ENCODE peak calls at places on chromosomes 11 and 22, in eight cellular contexts. J is heart left ventricle, T is HCT116, Q is Peyer's patch, Y is endothelial cell of umbilical vein, F is ovary, W is erythroblast, A is body of pancreas. S is an unnamed sample.

GRCh38 chr22:39617761-39618757 is 47.5 kb downstream of the CACNA1I start:
- DNase-seq in J (no peak), T (no peak), Q (no peak), Y (no peak), F (no peak), W (no peak), A (no peak), S (no peak)

GRCh38 chr22:49971232-49972162 is 10.9 kb downstream of the PIM3 start:
- DNase-seq in J (peak; percentile 77), T (no peak), Q (peak; percentile 97), Y (no peak), F (peak; percentile 93), W (peak; percentile 77), A (peak; percentile 84), S (peak; percentile 77)

GRCh38 chr11:120424970-120425332 is 86.6 kb upstream of the GRIK4 start:
- DNase-seq in J (no peak), T (no peak), Q (peak; percentile 60), Y (no peak), F (no peak), W (no peak), A (no peak), S (no peak)

GRCh38 chr22:35631597-35631996 is 14.5 kb upstream of the MB start:
- DNase-seq in J (no peak), T (peak; percentile 65), Q (peak; percentile 80), Y (peak; percentile 23), F (peak; percentile 51), W (peak; percentile 61), A (peak; percentile 47), S (no peak)

GRCh38 chr11:3177931-3178330 is 12.8 kb upstream of the OSBPL5 start:
- DNase-seq in J (no peak), T (no peak), Q (no peak), Y (no peak), F (no peak), W (no peak), A (no peak), S (no peak)

GRCh38 chr11:65680192-65680743 is 17.6 kb upstream of the RELA start:
- DNase-seq in J (no peak), T (no peak), Q (no peak), Y (no peak), F (no peak), W (no peak), A (no peak), S (no peak)

GRCh38 chr11:118306556-118306955 is 2.0 kb downstream of the CD3E start:
- DNase-seq in J (no peak), T (no peak), Q (no peak), Y (no peak), F (no peak), W (no peak), A (no peak), S (no peak)

GRCh38 chr22:22125579-22126468 is 118.8 kb upstream of the VPREB1 start:
- DNase-seq in J (no peak), T (no peak), Q (no peak), Y (no peak), F (no peak), W (no peak), A (no peak), S (no peak)

GRCh38 chr11:92759571-92760214 is 209.8 kb upstream of the MTNR1B start:
- DNase-seq in J (no peak), T (no peak), Q (no peak), Y (no peak), F (no peak), W (no peak), A (peak; percentile 13), S (no peak)

GRCh38 chr11:111417766-111418435 is 38.8 kb upstream of the POU2AF1 start:
- DNase-seq in J (peak; percentile 50), T (no peak), Q (no peak), Y (peak; percentile 33), F (peak; percentile 82), W (no peak), A (peak; percentile 54), S (peak; percentile 83)

GRCh38 chr11:42766191-42766590 is 545.6 kb upstream of the API5 start:
- DNase-seq in J (no peak), T (no peak), Q (no peak), Y (no peak), F (no peak), W (no peak), A (no peak), S (no peak)

GRCh38 chr22:47040486-47041145 is 278.2 kb downstream of the TBC1D22A start:
- DNase-seq in J (no peak), T (no peak), Q (peak; percentile 33), Y (no peak), F (no peak), W (no peak), A (no peak), S (no peak)

GRCh38 chr11:106228996-106229395 is 151.5 kb downstream of the AASDHPPT start:
- DNase-seq in J (no peak), T (no peak), Q (no peak), Y (no peak), F (no peak), W (no peak), A (no peak), S (no peak)

GRCh38 chr11:128493570-128493965 is 93.8 kb downstream of the ETS1 start:
- DNase-seq in J (no peak), T (no peak), Q (no peak), Y (no peak), F (no peak), W (no peak), A (no peak), S (no peak)

GRCh38 chr11:70569173-70569890 is 171.0 kb downstream of the CTTN start:
- DNase-seq in J (no peak), T (no peak), Q (no peak), Y (no peak), F (peak; percentile 28), W (no peak), A (no peak), S (no peak)

GRCh38 chr11:63017306-63017974 is 1.8 kb upstream of the SLC22A8 start:
- DNase-seq in J (no peak), T (no peak), Q (no peak), Y (peak; percentile 95), F (no peak), W (no peak), A (no peak), S (peak; percentile 68)

GRCh38 chr11:44744160-44744559 is 17.4 kb downstream of the TSPAN18 start:
- DNase-seq in J (no peak), T (no peak), Q (no peak), Y (no peak), F (no peak), W (no peak), A (no peak), S (no peak)

GRCh38 chr11:96306933-96307747 is 35.9 kb downstream of the MAML2 start:
- DNase-seq in J (peak; percentile 90), T (peak; percentile 95), Q (no peak), Y (peak; percentile 99), F (peak; percentile 52), W (peak; percentile 7), A (peak; percentile 93), S (peak; percentile 92)

GRCh38 chr11:105148241-105148640 is 8.7 kb upstream of the CARD18 start:
- DNase-seq in J (no peak), T (no peak), Q (no peak), Y (no peak), F (no peak), W (no peak), A (no peak), S (no peak)

GRCh38 chr22:19977296-19978243 is 36.0 kb upstream of the TXNRD2 start:
- DNase-seq in J (no peak), T (no peak), Q (no peak), Y (no peak), F (no peak), W (no peak), A (no peak), S (no peak)

GRCh38 chr11:130471731-130472433 is 23.4 kb downstream of the ADAMTS15 start:
- DNase-seq in J (no peak), T (no peak), Q (no peak), Y (no peak), F (no peak), W (no peak), A (no peak), S (no peak)

GRCh38 chr11:114348200-114349191 is 51.8 kb downstream of the C11orf71 start:
- DNase-seq in J (peak; percentile 25), T (peak; percentile 51), Q (no peak), Y (peak; percentile 75), F (no peak), W (peak; percentile 57), A (peak; percentile 59), S (no peak)

GRCh38 chr11:73171762-73172161 is 29.6 kb upstream of the FCHSD2 start:
- DNase-seq in J (no peak), T (no peak), Q (no peak), Y (no peak), F (peak; percentile 7), W (no peak), A (no peak), S (no peak)
- TF ChIP-seq POLR2A in J (no peak), T (no peak), Q (no peak), Y (no peak), F (no peak), W (no peak), A (no peak), S (no peak)

DNA sequence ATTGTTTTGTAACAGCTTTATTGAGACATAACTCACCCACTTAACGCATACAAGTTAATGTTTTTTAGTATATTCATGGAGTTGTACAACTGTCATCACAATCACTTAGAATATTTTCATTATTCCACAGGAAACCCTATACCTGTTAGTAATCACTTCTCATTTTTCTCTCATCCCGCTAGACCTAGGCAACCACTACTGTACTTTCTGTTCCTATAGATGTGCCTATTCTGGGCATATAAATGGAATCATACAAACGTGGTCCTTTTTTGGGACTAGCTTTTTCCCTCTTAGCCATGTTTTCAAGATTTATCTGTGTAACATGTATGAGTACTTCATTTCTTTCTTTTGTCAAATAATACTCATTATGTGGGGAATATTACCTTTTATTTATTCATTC is 34.8 kb downstream of the PPP6R3 start:
- DNase-seq in J (no peak), T (no peak), Q (no peak), Y (no peak), F (no peak), W (no peak), A (no peak), S (no peak)
- TF ChIP-seq POLR2A in J (no peak), T (no peak), Q (no peak), Y (no peak), F (no peak), W (no peak), A (no peak), S (no peak)

GRCh38 chr11:12086271-12087074 is 23.9 kb upstream of the MICAL2 start:
- DNase-seq in J (peak; percentile 79), T (peak; percentile 63), Q (no peak), Y (peak; percentile 87), F (no peak), W (no peak), A (peak; percentile 34), S (peak; percentile 94)
- TF ChIP-seq POLR2A in J (no peak), T (no peak), Q (peak; percentile 9), Y (peak; percentile 63), F (no peak), W (no peak), A (no peak), S (no peak)

DNA sequence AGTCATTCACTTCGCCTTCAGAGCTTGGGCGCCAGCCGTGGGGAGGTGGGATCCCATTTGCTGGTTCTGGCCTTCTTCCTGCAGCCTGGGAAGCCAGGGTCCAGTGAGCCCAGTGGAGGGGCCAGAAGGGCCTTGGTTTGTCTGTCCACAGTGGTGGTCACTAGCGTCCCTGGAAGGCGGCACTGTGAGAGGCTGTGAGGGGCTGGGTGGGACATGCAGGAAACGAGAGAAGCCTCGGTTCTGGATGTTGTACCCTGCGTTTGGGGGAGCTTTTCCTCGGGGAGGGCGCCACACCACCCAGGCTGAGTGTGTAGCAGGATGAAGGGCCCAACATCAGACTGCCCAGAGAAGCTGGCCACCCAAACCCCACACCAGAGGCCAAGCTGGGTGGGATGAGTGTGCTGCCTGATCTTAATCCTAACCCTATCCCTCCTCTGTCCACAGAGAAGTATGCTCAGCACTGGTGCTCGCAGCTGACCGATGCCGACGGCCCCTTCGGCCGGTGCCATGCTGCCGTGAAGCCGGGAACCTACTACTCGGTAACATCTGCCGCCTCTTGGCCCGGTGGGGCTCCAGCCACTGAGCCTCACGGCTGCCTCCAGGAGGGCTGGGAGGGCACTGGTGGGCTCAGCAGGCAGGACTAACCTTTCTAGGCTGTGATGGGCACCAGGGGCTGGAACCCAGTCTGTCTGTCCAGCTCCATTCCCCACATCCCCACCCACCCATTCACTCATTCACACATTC is 14.4 kb downstream of the MUC5AC start:
- DNase-seq in J (no peak), T (no peak), Q (no peak), Y (no peak), F (no peak), W (peak; percentile 56), A (no peak), S (no peak)
- TF ChIP-seq POLR2A in J (no peak), T (no peak), Q (no peak), Y (no peak), F (no peak), W (no peak), A (no peak), S (no peak)